ENCODE peak calls at places on chromosome 1, in nine cellular contexts. A is PC-3, N is hepatocyte, R is K562, U is fibroblast of lung, Q is PC-9, S is GM23338, G is neural progenitor cell, D is A549. W is an unnamed sample. For H3K4me1, the result is how much of the 10 kb centered on the place peaks cover.

GRCh38 chr1:110616587-110616986 is 10.4 kb upstream of the KCNA2 start:
- DNase-seq in A (peak), N (no peak), R (peak), U (peak), Q (peak), S (no peak), G (no peak), D (peak), W (peak)

GRCh38 chr1:7374761-7375160 is 396.3 kb upstream of the VAMP3 start:
- DNase-seq in A (no peak), N (no peak), R (no peak), U (no peak), Q (no peak), S (no peak), G (no peak), D (no peak), W (no peak)

GRCh38 chr1:25697426-25698220 is 81.0 kb downstream of the MAN1C1 start:
- DNase-seq in A (no peak), N (no peak), R (no peak), U (no peak), Q (no peak), S (peak), G (no peak), D (no peak), W (no peak)

GRCh38 chr1:5748286-5749225 is 243.7 kb downstream of the NPHP4 start:
- DNase-seq in A (no peak), N (no peak), R (no peak), U (no peak), Q (no peak), S (no peak), G (no peak), D (no peak), W (no peak)

GRCh38 chr1:86868477-86868876 is 45.4 kb downstream of the SELENOF start:
- DNase-seq in A (no peak), N (no peak), R (no peak), U (no peak), Q (no peak), S (no peak), G (no peak), D (no peak), W (no peak)

GRCh38 chr1:110234691-110235090 is 24.6 kb downstream of the KCNC4 start:
- DNase-seq in A (peak), N (no peak), R (peak), U (no peak), Q (no peak), S (no peak), G (no peak), D (no peak), W (peak)

GRCh38 chr1:91609571-91609970 is 108.9 kb downstream of the CDC7 start:
- DNase-seq in A (peak), N (peak), R (no peak), U (peak), Q (peak), S (no peak), G (no peak), D (peak), W (peak)

GRCh38 chr1:41980872-41981653 is 62.3 kb upstream of the HIVEP3 start:
- DNase-seq in A (peak), N (no peak), R (no peak), U (no peak), Q (peak), S (peak), G (no peak), D (no peak), W (no peak)

GRCh38 chr1:212738330-212738729 is 38.7 kb upstream of the BATF3 start:
- DNase-seq in A (no peak), N (no peak), R (no peak), U (peak), Q (no peak), S (no peak), G (no peak), D (no peak), W (no peak)

GRCh38 chr1:3735683-3736070 is 16.6 kb upstream of the CCDC27 start:
- DNase-seq in A (no peak), N (no peak), R (no peak), U (no peak), Q (no peak), S (no peak), G (no peak), D (no peak), W (no peak)

GRCh38 chr1:201021333-201022177 is 2.0 kb downstream of the KIF21B start:
- DNase-seq in A (no peak), N (no peak), R (no peak), U (no peak), Q (no peak), S (no peak), G (peak), D (no peak), W (no peak)

GRCh38 chr1:224067621-224068457 is 46.1 kb upstream of the FBXO28 start:
- DNase-seq in A (peak), N (no peak), R (peak), U (peak), Q (no peak), S (no peak), G (no peak), D (no peak), W (peak)

GRCh38 chr1:219347843-219348475 is 174.3 kb downstream of the LYPLAL1 start:
- DNase-seq in A (no peak), N (no peak), R (no peak), U (peak), Q (no peak), S (no peak), G (no peak), D (no peak), W (no peak)

GRCh38 chr1:157963713-157964112 is 29.7 kb upstream of the KIRREL1 start:
- DNase-seq in A (peak), N (peak), R (peak), U (peak), Q (peak), S (peak), G (peak), D (peak), W (peak)

GRCh38 chr1:234616644-234617043 is 6.7 kb upstream of the IRF2BP2 start:
- DNase-seq in A (no peak), N (no peak), R (no peak), U (peak), Q (no peak), S (no peak), G (no peak), D (no peak), W (no peak)

GRCh38 chr1:36207339-36207738 is 16.9 kb upstream of the THRAP3 start:
- DNase-seq in A (peak), N (no peak), R (no peak), U (peak), Q (no peak), S (peak), G (no peak), D (peak), W (no peak)

GRCh38 chr1:35935989-35936388 is 5.1 kb downstream of the AGO3 start:
- DNase-seq in A (no peak), N (no peak), R (no peak), U (no peak), Q (no peak), S (no peak), G (no peak), D (no peak), W (no peak)

GRCh38 chr1:145751491-145752021 is 32.3 kb downstream of the CD160 start:
- DNase-seq in A (peak), N (peak), R (no peak), U (peak), Q (no peak), S (no peak), G (no peak), D (no peak), W (peak)

GRCh38 chr1:91778964-91779363 is 107.0 kb downstream of the TGFBR3 start:
- DNase-seq in A (no peak), N (no peak), R (no peak), U (no peak), Q (no peak), S (no peak), G (no peak), D (no peak), W (no peak)

GRCh38 chr1:172342584-172343245 is 77.8 kb upstream of the C1orf105 start:
- DNase-seq in A (peak), N (no peak), R (no peak), U (no peak), Q (no peak), S (no peak), G (no peak), D (no peak), W (peak)

GRCh38 chr1:147745271-147745670 is 15.1 kb downstream of the GJA5 start:
- DNase-seq in A (no peak), N (no peak), R (peak), U (no peak), Q (no peak), S (no peak), G (no peak), D (no peak), W (no peak)

GRCh38 chr1:68207129-68207689 is 25.1 kb downstream of the WLS start:
- DNase-seq in A (peak), N (no peak), R (no peak), U (peak), Q (no peak), S (no peak), G (no peak), D (no peak), W (no peak)

DNA sequence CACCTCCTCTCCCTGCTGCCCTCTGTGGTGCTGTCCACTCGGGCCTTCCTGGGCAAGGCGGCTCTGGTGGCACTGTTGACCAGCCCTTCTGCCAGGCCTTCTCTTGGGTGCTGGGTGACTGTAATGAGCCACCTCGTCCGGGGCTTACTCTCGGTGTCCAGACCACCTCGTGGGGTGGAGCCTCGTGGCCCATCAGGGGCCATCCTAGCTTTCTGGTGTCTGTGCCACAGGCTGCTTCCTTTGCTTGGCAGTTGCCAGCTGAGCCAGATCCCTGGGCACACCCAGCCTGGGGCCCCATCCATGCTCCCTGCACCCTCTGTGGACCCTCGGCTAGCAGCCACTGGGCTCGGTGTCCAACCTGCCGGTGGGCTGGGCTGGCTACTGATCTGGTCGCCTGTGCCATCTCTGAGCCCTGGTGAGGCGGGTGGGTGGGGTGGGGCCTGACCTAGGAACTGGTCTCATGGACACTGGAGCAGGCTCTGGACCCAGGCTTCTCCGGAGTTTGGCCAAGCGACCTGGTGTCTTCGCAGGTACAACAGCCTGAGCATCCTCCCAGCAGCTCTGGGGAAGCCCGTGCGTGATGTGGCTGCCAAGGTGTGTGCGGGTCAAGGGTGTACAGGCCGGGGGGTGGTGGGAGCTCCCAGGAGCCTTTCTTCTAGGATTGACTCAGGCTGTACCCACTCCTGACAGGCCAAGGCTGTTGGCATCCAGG is 1.4 kb downstream of the PRXL2B start:
- DNase-seq in A (no peak), N (no peak), R (no peak), U (no peak), Q (no peak), S (no peak), G (no peak), D (no peak), W (no peak)
- H3K4me2 ChIP-seq in A (peak), N (peak), R (no peak), U (peak), Q (peak), S (peak), G (peak), D (peak), W (peak)

DNA sequence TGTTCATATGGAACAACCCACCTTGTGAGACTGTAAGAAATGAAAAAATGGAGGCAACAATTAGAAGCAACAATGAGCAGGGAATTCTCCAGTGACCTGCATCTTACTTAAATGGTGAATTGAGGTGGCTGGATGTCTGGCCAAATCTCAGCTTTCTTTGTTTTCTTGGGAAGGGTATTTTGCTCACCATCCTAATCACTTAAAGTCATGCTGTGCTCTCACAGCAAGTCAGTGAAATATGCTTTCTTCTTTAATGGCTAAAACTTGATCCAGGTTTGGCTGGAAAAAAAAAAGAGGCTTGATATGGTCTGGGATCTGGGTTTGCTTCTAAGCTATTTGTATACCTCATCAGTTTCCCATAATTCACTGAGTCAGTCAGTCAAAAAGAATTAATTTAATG is 124.8 kb downstream of the ESRRG start:
- DNase-seq in A (no peak), N (no peak), R (no peak), U (no peak), Q (no peak), S (peak), G (peak), D (no peak), W (no peak)
- H3K4me1 ChIP-seq in A (under half), N (under half), R (under half), U (under half), Q (under half), S (under half), G (half or more), D (under half), W (under half)

GRCh38 chr1:175822575-175822974 is 79.2 kb upstream of the TNR start:
- DNase-seq in A (peak), N (no peak), R (no peak), U (no peak), Q (no peak), S (no peak), G (no peak), D (no peak), W (peak)

GRCh38 chr1:175826705-175827104 is 83.3 kb upstream of the TNR start:
- DNase-seq in A (no peak), N (no peak), R (no peak), U (no peak), Q (no peak), S (no peak), G (no peak), D (no peak), W (no peak)

GRCh38 chr1:175823401-175823800 is 80.0 kb upstream of the TNR start:
- DNase-seq in A (no peak), N (no peak), R (no peak), U (no peak), Q (no peak), S (no peak), G (no peak), D (no peak), W (peak)

GRCh38 chr1:175820456-175820855 is 77.1 kb upstream of the TNR start:
- DNase-seq in A (no peak), N (no peak), R (no peak), U (no peak), Q (no peak), S (no peak), G (no peak), D (no peak), W (no peak)

GRCh38 chr1:175824079-175824478 is 80.7 kb upstream of the TNR start:
- DNase-seq in A (peak), N (no peak), R (peak), U (no peak), Q (no peak), S (peak), G (peak), D (peak), W (no peak)
- TF ChIP-seq CTCF in A (peak), N (peak), R (peak), U (no peak), Q (peak), S (peak), G (peak), D (peak), W (peak)

DNA sequence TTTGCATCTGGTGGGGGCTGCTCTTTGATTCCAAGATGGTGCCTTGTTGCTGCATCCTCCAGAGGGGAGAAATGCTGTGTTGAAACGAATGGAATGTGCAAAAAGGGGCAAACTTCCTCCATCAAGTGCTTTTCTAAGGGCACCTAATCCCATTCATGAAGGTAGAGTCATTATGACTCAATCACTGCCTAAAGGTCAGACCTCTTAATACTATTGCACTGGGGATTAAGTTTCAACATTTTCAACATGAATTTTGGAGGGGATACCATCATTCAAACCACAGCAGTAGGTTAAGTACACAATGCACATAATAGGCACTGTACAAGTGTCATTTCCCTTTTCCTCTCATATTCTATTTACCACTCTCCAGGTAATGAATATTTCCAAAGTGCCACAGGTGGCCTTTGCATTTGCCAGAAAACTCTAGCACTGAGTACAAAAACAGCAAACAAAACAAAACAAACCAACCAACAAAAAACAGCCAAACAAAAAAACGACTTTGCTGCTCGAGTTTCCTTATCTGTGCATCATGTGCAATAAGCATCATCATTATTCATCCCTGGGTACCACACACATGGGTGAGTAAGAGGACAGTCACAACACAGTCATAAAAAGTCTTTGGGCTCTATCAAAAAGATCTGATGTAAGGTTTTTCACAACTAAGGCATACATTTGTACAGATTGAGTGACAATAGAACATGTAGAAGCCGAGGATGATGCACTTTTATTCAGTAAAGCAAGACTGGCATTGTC is 42.5 kb downstream of the IFI44 start:
- DNase-seq in A (peak), N (no peak), R (no peak), U (peak), Q (no peak), S (no peak), G (no peak), D (peak), W (peak)
- H3K4me2 ChIP-seq in A (peak), N (no peak), R (no peak), U (no peak), Q (no peak), S (no peak), G (no peak), D (no peak), W (no peak)

GRCh38 chr1:21774835-21775541 is 8.0 kb downstream of the USP48 start:
- DNase-seq in A (no peak), N (no peak), R (no peak), U (no peak), Q (no peak), S (no peak), G (no peak), D (no peak), W (no peak)

GRCh38 chr1:21773585-21773984 is 9.4 kb downstream of the USP48 start:
- DNase-seq in A (no peak), N (no peak), R (no peak), U (no peak), Q (no peak), S (no peak), G (no peak), D (no peak), W (no peak)

GRCh38 chr1:21775985-21776562 is 6.9 kb downstream of the USP48 start:
- DNase-seq in A (peak), N (no peak), R (no peak), U (peak), Q (no peak), S (no peak), G (no peak), D (peak), W (no peak)

GRCh38 chr1:21778405-21778727 is 4.6 kb downstream of the USP48 start:
- DNase-seq in A (no peak), N (no peak), R (no peak), U (no peak), Q (no peak), S (no peak), G (no peak), D (no peak), W (no peak)

GRCh38 chr1:21775542-21775899 is 7.4 kb downstream of the USP48 start:
- DNase-seq in A (no peak), N (no peak), R (no peak), U (no peak), Q (no peak), S (no peak), G (no peak), D (no peak), W (no peak)
- H3K4me1 ChIP-seq in A (under half), N (under half), R (under half), U (under half), Q (under half), S (under half), G (under half), D (under half), W (under half)

DNA sequence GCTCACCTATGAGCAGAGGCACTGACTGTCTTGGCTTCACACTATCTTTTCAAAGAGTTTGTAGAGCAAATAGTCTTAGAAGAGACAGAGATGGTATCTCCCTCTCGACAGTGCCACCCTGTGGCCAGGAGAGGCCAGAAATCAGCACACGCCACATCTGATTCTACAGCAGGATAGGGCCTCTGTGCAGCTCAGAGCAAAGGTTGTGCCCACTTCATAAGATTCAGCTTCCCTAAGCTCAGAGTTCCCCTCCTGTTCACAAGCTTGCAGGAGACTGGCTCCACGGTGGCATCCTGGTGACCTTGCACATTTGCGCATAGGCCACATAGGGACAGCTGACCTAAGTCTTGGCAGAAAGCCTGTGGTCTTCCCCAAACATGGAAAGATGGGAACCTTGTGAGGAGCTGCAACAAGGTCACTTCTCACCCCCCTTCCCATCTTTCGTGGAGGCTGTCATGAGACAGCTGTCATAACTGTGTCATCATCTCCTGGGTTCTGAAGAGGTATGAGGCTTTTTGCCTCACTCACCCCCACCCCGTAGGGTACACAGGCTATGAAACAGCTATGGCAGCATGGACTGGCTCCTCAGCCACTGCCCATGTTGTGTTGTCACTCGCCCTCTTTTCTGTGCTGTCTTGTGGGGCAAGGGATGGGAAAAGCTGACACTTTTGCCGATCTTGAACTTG is 3.0 kb downstream of the ITLN2 start:
- DNase-seq in A (peak), N (peak), R (peak), U (peak), Q (peak), S (peak), G (peak), D (peak), W (peak)
- TF ChIP-seq CTCF in A (peak), N (peak), R (peak), U (peak), Q (peak), S (peak), G (peak), D (peak), W (peak)

DNA sequence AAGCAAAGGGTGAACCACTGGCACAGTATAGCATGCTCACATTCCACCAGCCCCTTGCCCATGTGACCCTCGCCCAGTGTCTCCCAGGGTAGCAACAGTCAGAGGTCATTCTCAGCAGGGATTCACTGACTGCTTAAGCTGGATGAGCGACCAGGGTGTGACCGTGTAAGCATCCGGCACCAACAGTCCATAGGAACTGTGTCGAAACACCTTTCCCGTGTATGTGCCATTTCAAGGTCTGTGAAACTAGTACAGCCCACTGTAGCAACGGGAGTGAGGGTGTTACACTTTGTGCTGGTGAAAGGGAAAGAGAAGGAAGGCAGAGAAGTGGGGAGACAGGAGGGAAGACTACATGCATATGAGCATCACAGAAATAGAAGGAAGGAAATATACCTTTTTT is 10.8 kb downstream of the PIK3C2B start:
- DNase-seq in A (no peak), N (no peak), R (no peak), U (no peak), Q (no peak), S (no peak), G (no peak), D (no peak), W (no peak)
- H3K4me2 ChIP-seq in A (no peak), N (no peak), R (no peak), U (no peak), Q (no peak), S (no peak), G (no peak), D (peak), W (no peak)

W was measured in mammary epithelial cell.